ENCODE peak calls at places on chromosomes 6 and 20, in four cellular contexts. One of them, this sample, is unnamed.

GRCh38 chr6:79463721-79464120 is 73.5 kb downstream of the LCA5 start:
- DNase-seq in HCT116: peak
- DNase-seq in H1: peak
- DNase-seq in HepG2: peak
- DNase-seq in this sample: no peak

GRCh38 chr20:44020406-44021148 is 105.9 kb downstream of the TOX2 start:
- DNase-seq in HCT116: no peak
- DNase-seq in H1: peak
- DNase-seq in HepG2: no peak
- DNase-seq in this sample: no peak

GRCh38 chr6:41190791-41191190 is 10.2 kb downstream of the TREML2 start:
- DNase-seq in HCT116: no peak
- DNase-seq in H1: no peak
- DNase-seq in HepG2: no peak
- DNase-seq in this sample: no peak

GRCh38 chr6:89951574-89952360 is 57.5 kb downstream of the GJA10 start:
- DNase-seq in HCT116: no peak
- DNase-seq in H1: peak
- DNase-seq in HepG2: peak
- DNase-seq in this sample: no peak

GRCh38 chr20:5528719-5529256 is 212.0 kb upstream of the PROKR2 start:
- DNase-seq in HCT116: peak
- DNase-seq in H1: peak
- DNase-seq in HepG2: peak
- DNase-seq in this sample: peak

GRCh38 chr6:300026-300425 is 7.7 kb downstream of the DUSP22 start:
- DNase-seq in HCT116: no peak
- DNase-seq in H1: no peak
- DNase-seq in HepG2: no peak
- DNase-seq in this sample: no peak

GRCh38 chr6:135901776-135902524 is 50.4 kb downstream of the PDE7B start:
- DNase-seq in HCT116: no peak
- DNase-seq in H1: no peak
- DNase-seq in HepG2: no peak
- DNase-seq in this sample: no peak

GRCh38 chr20:63212792-63213191 is 3.1 kb downstream of the YTHDF1 start:
- DNase-seq in HCT116: no peak
- DNase-seq in H1: no peak
- DNase-seq in HepG2: no peak
- DNase-seq in this sample: no peak

GRCh38 chr6:89221971-89222887 is 5.1 kb upstream of the GABRR1 start:
- DNase-seq in HCT116: no peak
- DNase-seq in H1: no peak
- DNase-seq in HepG2: no peak
- DNase-seq in this sample: no peak

GRCh38 chr20:57048027-57048869 is 218.2 kb downstream of the BMP7 start:
- DNase-seq in HCT116: no peak
- DNase-seq in H1: no peak
- DNase-seq in HepG2: peak
- DNase-seq in this sample: no peak
- TF ChIP-seq ZNF274 in HCT116: no peak
- TF ChIP-seq ZNF274 in H1: no peak
- TF ChIP-seq ZNF274 in HepG2: no peak
- TF ChIP-seq ZNF274 in this sample: no peak

DNA sequence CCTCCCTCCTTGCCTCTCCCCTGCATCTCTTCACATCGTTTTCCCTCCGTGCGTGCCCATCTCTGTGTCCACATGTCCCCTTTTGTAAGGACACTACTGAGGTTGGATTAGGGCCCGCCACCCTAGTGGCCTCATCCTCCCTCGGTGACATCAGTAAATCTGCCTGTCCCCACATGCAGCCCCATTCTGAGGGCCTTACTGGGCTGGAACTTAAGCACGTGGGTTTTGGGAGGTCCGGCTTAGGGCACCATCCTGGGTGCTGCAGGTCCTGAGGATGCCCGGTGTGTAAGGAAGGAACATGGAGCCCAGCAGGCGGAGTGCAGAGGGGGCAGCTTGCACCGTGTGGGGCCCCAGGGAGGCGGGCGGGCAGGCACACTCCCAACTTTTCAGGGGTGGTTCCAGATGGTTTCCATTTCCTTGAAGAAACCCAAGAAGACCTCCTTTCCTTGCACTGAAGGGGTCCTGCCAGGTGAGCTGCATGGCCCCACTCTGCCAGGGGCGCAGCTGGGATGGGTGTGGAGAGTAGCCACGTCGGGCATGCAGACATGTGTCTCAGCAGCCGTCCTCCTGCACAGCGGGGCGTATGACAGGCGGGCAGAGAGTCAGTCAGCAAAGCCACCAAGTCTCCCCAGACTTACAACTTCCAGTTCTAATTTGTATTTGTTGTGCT is 329.9 kb downstream of the QKI start:
- DNase-seq in HCT116: no peak
- DNase-seq in H1: no peak
- DNase-seq in HepG2: no peak
- DNase-seq in this sample: no peak
- TF ChIP-seq ZNF274 in HCT116: no peak
- TF ChIP-seq ZNF274 in H1: no peak
- TF ChIP-seq ZNF274 in HepG2: no peak
- TF ChIP-seq ZNF274 in this sample: no peak

DNA sequence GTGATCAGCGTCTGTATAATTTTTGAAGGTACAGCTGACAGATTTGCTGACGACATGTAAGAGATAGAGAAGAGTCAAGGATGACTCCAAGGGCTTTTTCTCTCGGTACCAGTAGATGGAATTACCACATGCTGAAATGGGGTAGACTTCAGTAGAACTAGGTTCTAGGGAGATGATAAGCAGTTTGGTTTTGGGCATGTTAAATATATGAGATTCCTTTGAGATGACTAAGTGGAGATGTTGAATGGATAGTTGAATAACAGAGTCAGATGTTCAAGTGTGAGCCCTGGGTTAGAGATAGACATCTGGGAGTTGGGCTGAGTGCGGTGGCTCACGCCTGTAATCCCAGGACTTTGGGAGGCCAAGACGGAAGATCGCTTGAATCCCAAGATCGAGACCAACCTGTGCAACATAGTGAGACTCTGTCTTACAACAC is 50.0 kb downstream of the PHF20 start:
- DNase-seq in HCT116: no peak
- DNase-seq in H1: no peak
- DNase-seq in HepG2: peak
- DNase-seq in this sample: no peak
- TF ChIP-seq ZNF274 in HCT116: no peak
- TF ChIP-seq ZNF274 in H1: no peak
- TF ChIP-seq ZNF274 in HepG2: no peak
- TF ChIP-seq ZNF274 in this sample: no peak

DNA sequence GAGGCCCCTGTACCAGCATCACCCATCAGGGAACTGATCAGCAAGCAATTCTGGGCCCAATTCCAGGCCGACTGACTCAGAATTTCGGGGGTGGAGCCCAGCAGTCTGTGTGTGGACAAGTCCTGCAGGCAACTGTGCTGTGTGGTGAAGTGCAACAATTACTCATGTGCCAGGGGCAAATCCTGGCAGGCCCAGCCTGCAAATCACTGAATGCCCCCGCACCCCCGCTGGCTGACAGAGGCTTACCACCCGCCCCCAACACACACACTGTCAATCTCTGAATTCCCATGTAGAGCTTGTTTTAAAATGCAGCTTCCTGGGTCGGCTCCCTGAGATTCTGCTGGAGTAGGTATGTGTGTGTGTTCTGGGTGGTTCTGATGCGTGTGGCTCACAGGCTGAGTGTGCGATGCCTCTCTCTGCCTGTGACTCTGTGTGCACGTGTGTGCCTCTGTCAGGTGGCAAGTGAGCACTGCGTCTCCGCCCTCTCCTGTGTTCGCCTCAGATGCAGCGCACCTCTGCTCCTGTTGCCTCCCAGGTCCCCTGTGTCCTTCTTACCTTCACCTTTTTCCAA is 45.4 kb downstream of the SSR1 start:
- DNase-seq in HCT116: peak
- DNase-seq in H1: no peak
- DNase-seq in HepG2: peak
- DNase-seq in this sample: no peak
- TF ChIP-seq ZNF274 in HCT116: no peak
- TF ChIP-seq ZNF274 in H1: no peak
- TF ChIP-seq ZNF274 in HepG2: no peak
- TF ChIP-seq ZNF274 in this sample: no peak

DNA sequence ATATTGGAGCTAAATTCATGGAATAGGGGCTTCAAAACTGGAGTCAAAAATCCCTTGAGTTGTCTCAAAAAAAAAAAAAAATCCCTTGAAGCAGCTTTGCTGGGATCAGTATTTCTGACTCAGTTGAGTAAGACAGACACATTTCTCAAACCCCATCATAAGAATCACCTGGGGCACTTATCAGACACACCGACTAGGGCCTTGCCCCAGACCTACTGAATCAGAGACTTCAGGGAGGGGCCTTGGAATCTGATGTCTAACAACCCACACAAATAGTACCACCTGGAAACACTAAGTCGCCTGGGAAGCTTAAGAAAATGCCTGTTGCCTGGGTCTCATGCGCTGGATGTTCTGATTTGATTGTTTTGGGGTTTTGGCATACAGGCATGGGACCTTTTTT is 44.9 kb upstream of the RNF144B start:
- DNase-seq in HCT116: no peak
- DNase-seq in H1: no peak
- DNase-seq in HepG2: no peak
- DNase-seq in this sample: no peak
- TF ChIP-seq ZNF274 in HCT116: no peak
- TF ChIP-seq ZNF274 in H1: no peak
- TF ChIP-seq ZNF274 in HepG2: no peak
- TF ChIP-seq ZNF274 in this sample: no peak

GRCh38 chr20:59823030-59823423 is 110.4 kb downstream of the SYCP2 start:
- DNase-seq in HCT116: no peak
- DNase-seq in H1: no peak
- DNase-seq in HepG2: no peak
- DNase-seq in this sample: no peak
- TF ChIP-seq ZNF274 in HCT116: no peak
- TF ChIP-seq ZNF274 in H1: no peak
- TF ChIP-seq ZNF274 in HepG2: no peak
- TF ChIP-seq ZNF274 in this sample: no peak

GRCh38 chr6:19664050-19664449 is 173.1 kb upstream of the ID4 start:
- DNase-seq in HCT116: no peak
- DNase-seq in H1: no peak
- DNase-seq in HepG2: no peak
- DNase-seq in this sample: no peak
- TF ChIP-seq ZNF274 in HCT116: no peak
- TF ChIP-seq ZNF274 in H1: no peak
- TF ChIP-seq ZNF274 in HepG2: no peak
- TF ChIP-seq ZNF274 in this sample: no peak

GRCh38 chr6:95169790-95170189 is 407.5 kb upstream of the MANEA start:
- DNase-seq in HCT116: no peak
- DNase-seq in H1: no peak
- DNase-seq in HepG2: no peak
- DNase-seq in this sample: no peak
- TF ChIP-seq ZNF274 in HCT116: no peak
- TF ChIP-seq ZNF274 in H1: no peak
- TF ChIP-seq ZNF274 in HepG2: no peak
- TF ChIP-seq ZNF274 in this sample: no peak

GRCh38 chr20:42277203-42277602 is 659.0 kb upstream of the CHD6 start:
- DNase-seq in HCT116: no peak
- DNase-seq in H1: no peak
- DNase-seq in HepG2: no peak
- DNase-seq in this sample: no peak
- TF ChIP-seq ZNF274 in HCT116: no peak
- TF ChIP-seq ZNF274 in H1: no peak
- TF ChIP-seq ZNF274 in HepG2: no peak
- TF ChIP-seq ZNF274 in this sample: no peak

This sample was measured in GM12878.